ENCODE peak calls at places on chromosomes 12 and 14, in eight cellular contexts. One of them, this sample, is unnamed.

GRCh38 chr14:28661171-28661772 is 105.3 kb upstream of the FOXG1 start:
- DNase-seq in choroid plexus epithelial cell: peak; percentile 94
- DNase-seq in GM10248: no peak
- DNase-seq in endothelial cell: no peak
- DNase-seq in neural crest cell: no peak
- DNase-seq in nephron progenitor cell: no peak
- DNase-seq in heart right ventricle: no peak
- DNase-seq in fibroblast of the aortic adventitia: peak; percentile 80
- DNase-seq in this sample: no peak

GRCh38 chr12:98744692-98745091 is 99.6 kb downstream of the APAF1 start:
- DNase-seq in choroid plexus epithelial cell: peak; percentile 60
- DNase-seq in GM10248: no peak
- DNase-seq in endothelial cell: no peak
- DNase-seq in neural crest cell: no peak
- DNase-seq in nephron progenitor cell: no peak
- DNase-seq in heart right ventricle: no peak
- DNase-seq in fibroblast of the aortic adventitia: no peak
- DNase-seq in this sample: no peak

GRCh38 chr12:63064080-63064479 is 86.9 kb downstream of the AVPR1A start:
- DNase-seq in choroid plexus epithelial cell: peak; percentile 76
- DNase-seq in GM10248: no peak
- DNase-seq in endothelial cell: no peak
- DNase-seq in neural crest cell: no peak
- DNase-seq in nephron progenitor cell: no peak
- DNase-seq in heart right ventricle: no peak
- DNase-seq in fibroblast of the aortic adventitia: peak; percentile 38
- DNase-seq in this sample: no peak

GRCh38 chr12:30531731-30532678 is 163.7 kb downstream of the IPO8 start:
- DNase-seq in choroid plexus epithelial cell: no peak
- DNase-seq in GM10248: no peak
- DNase-seq in endothelial cell: no peak
- DNase-seq in neural crest cell: no peak
- DNase-seq in nephron progenitor cell: no peak
- DNase-seq in heart right ventricle: no peak
- DNase-seq in fibroblast of the aortic adventitia: no peak
- DNase-seq in this sample: no peak

GRCh38 chr12:56636118-56636674 is 6.1 kb upstream of the BAZ2A start:
- DNase-seq in choroid plexus epithelial cell: peak; percentile 92
- DNase-seq in GM10248: peak; percentile 83
- DNase-seq in endothelial cell: peak; percentile 61
- DNase-seq in neural crest cell: peak; percentile 50
- DNase-seq in nephron progenitor cell: peak; percentile 76
- DNase-seq in heart right ventricle: peak; percentile 95
- DNase-seq in fibroblast of the aortic adventitia: peak; percentile 84
- DNase-seq in this sample: peak; percentile 87

GRCh38 chr14:35268946-35269345 is 23.2 kb upstream of the PSMA6 start:
- DNase-seq in choroid plexus epithelial cell: no peak
- DNase-seq in GM10248: no peak
- DNase-seq in endothelial cell: no peak
- DNase-seq in neural crest cell: no peak
- DNase-seq in nephron progenitor cell: no peak
- DNase-seq in heart right ventricle: no peak
- DNase-seq in fibroblast of the aortic adventitia: no peak
- DNase-seq in this sample: no peak

GRCh38 chr12:117151195-117152031 is 38.9 kb downstream of the FBXO21 start:
- DNase-seq in choroid plexus epithelial cell: peak; percentile 74
- DNase-seq in GM10248: no peak
- DNase-seq in endothelial cell: peak; percentile 87
- DNase-seq in neural crest cell: peak; percentile 78
- DNase-seq in nephron progenitor cell: peak; percentile 86
- DNase-seq in heart right ventricle: peak; percentile 88
- DNase-seq in fibroblast of the aortic adventitia: peak; percentile 61
- DNase-seq in this sample: no peak

GRCh38 chr14:52080171-52080800 is 11.4 kb upstream of the NID2 start:
- DNase-seq in choroid plexus epithelial cell: peak; percentile 84
- DNase-seq in GM10248: no peak
- DNase-seq in endothelial cell: no peak
- DNase-seq in neural crest cell: no peak
- DNase-seq in nephron progenitor cell: no peak
- DNase-seq in heart right ventricle: no peak
- DNase-seq in fibroblast of the aortic adventitia: peak; percentile 90
- DNase-seq in this sample: no peak

GRCh38 chr12:3022411-3022810 is 54.8 kb upstream of the TSPAN9 start:
- DNase-seq in choroid plexus epithelial cell: no peak
- DNase-seq in GM10248: no peak
- DNase-seq in endothelial cell: no peak
- DNase-seq in neural crest cell: no peak
- DNase-seq in nephron progenitor cell: no peak
- DNase-seq in heart right ventricle: no peak
- DNase-seq in fibroblast of the aortic adventitia: no peak
- DNase-seq in this sample: no peak

GRCh38 chr12:59268295-59268809 is 327.5 kb upstream of the SLC16A7 start:
- DNase-seq in choroid plexus epithelial cell: no peak
- DNase-seq in GM10248: no peak
- DNase-seq in endothelial cell: no peak
- DNase-seq in neural crest cell: no peak
- DNase-seq in nephron progenitor cell: no peak
- DNase-seq in heart right ventricle: no peak
- DNase-seq in fibroblast of the aortic adventitia: no peak
- DNase-seq in this sample: no peak

GRCh38 chr14:73492661-73493060 is 1.9 kb downstream of the RIOX1 start:
- DNase-seq in choroid plexus epithelial cell: no peak
- DNase-seq in GM10248: no peak
- DNase-seq in endothelial cell: no peak
- DNase-seq in neural crest cell: no peak
- DNase-seq in nephron progenitor cell: no peak
- DNase-seq in heart right ventricle: no peak
- DNase-seq in fibroblast of the aortic adventitia: no peak
- DNase-seq in this sample: no peak

GRCh38 chr14:73489481-73490175 is 1.1 kb upstream of the RIOX1 start:
- DNase-seq in choroid plexus epithelial cell: no peak
- DNase-seq in GM10248: no peak
- DNase-seq in endothelial cell: no peak
- DNase-seq in neural crest cell: no peak
- DNase-seq in nephron progenitor cell: no peak
- DNase-seq in heart right ventricle: no peak
- DNase-seq in fibroblast of the aortic adventitia: no peak
- DNase-seq in this sample: no peak

GRCh38 chr14:73494593-73494992 is 3.9 kb downstream of the RIOX1 start:
- DNase-seq in choroid plexus epithelial cell: no peak
- DNase-seq in GM10248: no peak
- DNase-seq in endothelial cell: no peak
- DNase-seq in neural crest cell: no peak
- DNase-seq in nephron progenitor cell: no peak
- DNase-seq in heart right ventricle: no peak
- DNase-seq in fibroblast of the aortic adventitia: no peak
- DNase-seq in this sample: no peak

GRCh38 chr14:73491977-73492552 is 1.3 kb downstream of the RIOX1 start:
- DNase-seq in choroid plexus epithelial cell: no peak
- DNase-seq in GM10248: no peak
- DNase-seq in endothelial cell: no peak
- DNase-seq in neural crest cell: no peak
- DNase-seq in nephron progenitor cell: no peak
- DNase-seq in heart right ventricle: peak; percentile 13
- DNase-seq in fibroblast of the aortic adventitia: no peak
- DNase-seq in this sample: no peak

GRCh38 chr14:73491256-73491976 is 683 bp downstream of the RIOX1 start:
- DNase-seq in choroid plexus epithelial cell: peak; percentile 75
- DNase-seq in GM10248: peak; percentile 86
- DNase-seq in endothelial cell: peak; percentile 39
- DNase-seq in neural crest cell: no peak
- DNase-seq in nephron progenitor cell: peak; percentile 59
- DNase-seq in heart right ventricle: peak; percentile 23
- DNase-seq in fibroblast of the aortic adventitia: peak; percentile 44
- DNase-seq in this sample: peak; percentile 86
- TF ChIP-seq CTCF in choroid plexus epithelial cell: no peak
- TF ChIP-seq CTCF in GM10248: peak; percentile 6
- TF ChIP-seq CTCF in endothelial cell: no peak
- TF ChIP-seq CTCF in neural crest cell: no peak
- TF ChIP-seq CTCF in nephron progenitor cell: no peak
- TF ChIP-seq CTCF in heart right ventricle: no peak
- TF ChIP-seq CTCF in fibroblast of the aortic adventitia: no peak
- TF ChIP-seq CTCF in this sample: no peak

GRCh38 chr12:48292030-48292429 is 58.7 kb downstream of the ZNF641 start:
- DNase-seq in choroid plexus epithelial cell: no peak
- DNase-seq in GM10248: no peak
- DNase-seq in endothelial cell: no peak
- DNase-seq in neural crest cell: no peak
- DNase-seq in nephron progenitor cell: no peak
- DNase-seq in heart right ventricle: no peak
- DNase-seq in fibroblast of the aortic adventitia: no peak
- DNase-seq in this sample: no peak

GRCh38 chr12:48286665-48287064 is 64.1 kb downstream of the ZNF641 start:
- DNase-seq in choroid plexus epithelial cell: peak; percentile 52
- DNase-seq in GM10248: no peak
- DNase-seq in endothelial cell: peak; percentile 12
- DNase-seq in neural crest cell: peak; percentile 10
- DNase-seq in nephron progenitor cell: no peak
- DNase-seq in heart right ventricle: peak; percentile 6
- DNase-seq in fibroblast of the aortic adventitia: peak; percentile 14
- DNase-seq in this sample: no peak

GRCh38 chr12:48291511-48291910 is 59.2 kb downstream of the ZNF641 start:
- DNase-seq in choroid plexus epithelial cell: no peak
- DNase-seq in GM10248: no peak
- DNase-seq in endothelial cell: no peak
- DNase-seq in neural crest cell: no peak
- DNase-seq in nephron progenitor cell: no peak
- DNase-seq in heart right ventricle: no peak
- DNase-seq in fibroblast of the aortic adventitia: no peak
- DNase-seq in this sample: no peak

GRCh38 chr12:48285751-48286650 is 64.7 kb downstream of the ZNF641 start:
- DNase-seq in choroid plexus epithelial cell: no peak
- DNase-seq in GM10248: no peak
- DNase-seq in endothelial cell: no peak
- DNase-seq in neural crest cell: no peak
- DNase-seq in nephron progenitor cell: no peak
- DNase-seq in heart right ventricle: no peak
- DNase-seq in fibroblast of the aortic adventitia: no peak
- DNase-seq in this sample: no peak

GRCh38 chr12:48288387-48289268 is 62.1 kb downstream of the ZNF641 start:
- DNase-seq in choroid plexus epithelial cell: no peak
- DNase-seq in GM10248: no peak
- DNase-seq in endothelial cell: no peak
- DNase-seq in neural crest cell: no peak
- DNase-seq in nephron progenitor cell: no peak
- DNase-seq in heart right ventricle: no peak
- DNase-seq in fibroblast of the aortic adventitia: no peak
- DNase-seq in this sample: no peak
- TF ChIP-seq CTCF in choroid plexus epithelial cell: no peak
- TF ChIP-seq CTCF in GM10248: no peak
- TF ChIP-seq CTCF in endothelial cell: no peak
- TF ChIP-seq CTCF in neural crest cell: no peak
- TF ChIP-seq CTCF in nephron progenitor cell: no peak
- TF ChIP-seq CTCF in heart right ventricle: no peak
- TF ChIP-seq CTCF in fibroblast of the aortic adventitia: no peak
- TF ChIP-seq CTCF in this sample: no peak

DNA sequence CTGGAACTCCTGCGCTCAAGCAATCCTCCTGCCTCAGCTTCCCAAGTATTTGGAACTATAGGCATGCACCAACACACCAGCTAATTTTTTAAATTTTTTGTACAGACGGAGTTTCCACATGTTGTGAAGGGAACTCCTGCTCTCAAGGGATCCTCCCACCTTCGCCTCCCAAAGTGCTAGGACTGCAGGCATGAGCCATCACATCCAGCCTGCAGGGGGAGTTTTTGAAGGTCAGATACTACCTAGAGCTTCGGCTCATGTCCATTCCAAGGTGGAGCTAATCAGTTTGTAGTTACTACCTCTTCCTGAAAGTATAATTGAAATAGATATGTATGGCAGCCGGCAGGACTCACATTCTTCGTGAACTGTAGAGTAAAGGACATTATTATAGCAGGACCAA is 3.7 kb upstream of the TAS2R19 start:
- DNase-seq in choroid plexus epithelial cell: no peak
- DNase-seq in GM10248: no peak
- DNase-seq in endothelial cell: peak; percentile 26
- DNase-seq in neural crest cell: no peak
- DNase-seq in nephron progenitor cell: no peak
- DNase-seq in heart right ventricle: no peak
- DNase-seq in fibroblast of the aortic adventitia: no peak
- DNase-seq in this sample: no peak
- TF ChIP-seq CTCF in choroid plexus epithelial cell: peak; percentile 39
- TF ChIP-seq CTCF in GM10248: no peak
- TF ChIP-seq CTCF in endothelial cell: no peak
- TF ChIP-seq CTCF in neural crest cell: no peak
- TF ChIP-seq CTCF in nephron progenitor cell: no peak
- TF ChIP-seq CTCF in heart right ventricle: no peak
- TF ChIP-seq CTCF in fibroblast of the aortic adventitia: no peak
- TF ChIP-seq CTCF in this sample: no peak

DNA sequence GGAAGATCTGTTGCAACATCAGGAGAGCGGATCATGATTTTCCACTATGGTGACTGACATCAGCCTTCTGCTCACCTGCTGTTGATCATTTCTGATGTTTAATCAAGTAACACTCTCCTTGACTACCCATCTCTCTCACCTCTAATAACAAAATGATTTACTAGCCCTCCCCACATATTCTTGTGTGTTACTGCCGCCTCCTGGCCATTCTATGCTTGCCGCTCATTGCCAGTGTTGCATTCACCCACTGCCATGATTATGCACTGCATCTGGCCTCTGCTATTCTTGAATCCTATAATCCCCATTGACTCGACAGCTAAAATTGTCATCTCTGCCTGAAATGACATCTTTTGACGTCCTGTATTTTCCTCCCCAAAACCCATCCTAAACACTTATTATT is 113.8 kb downstream of the RERGL start:
- DNase-seq in choroid plexus epithelial cell: peak; percentile 33
- DNase-seq in GM10248: no peak
- DNase-seq in endothelial cell: peak; percentile 41
- DNase-seq in neural crest cell: no peak
- DNase-seq in nephron progenitor cell: peak; percentile 6
- DNase-seq in heart right ventricle: no peak
- DNase-seq in fibroblast of the aortic adventitia: no peak
- DNase-seq in this sample: no peak
- TF ChIP-seq CTCF in choroid plexus epithelial cell: peak; percentile 66
- TF ChIP-seq CTCF in GM10248: no peak
- TF ChIP-seq CTCF in endothelial cell: peak; percentile 32
- TF ChIP-seq CTCF in neural crest cell: peak; percentile 55
- TF ChIP-seq CTCF in nephron progenitor cell: no peak
- TF ChIP-seq CTCF in heart right ventricle: no peak
- TF ChIP-seq CTCF in fibroblast of the aortic adventitia: peak; percentile 27
- TF ChIP-seq CTCF in this sample: no peak

GRCh38 chr14:54572316-54572715 is 5.4 kb downstream of the SAMD4A start:
- DNase-seq in choroid plexus epithelial cell: peak; percentile 63
- DNase-seq in GM10248: no peak
- DNase-seq in endothelial cell: peak; percentile 45
- DNase-seq in neural crest cell: no peak
- DNase-seq in nephron progenitor cell: no peak
- DNase-seq in heart right ventricle: no peak
- DNase-seq in fibroblast of the aortic adventitia: peak; percentile 28
- DNase-seq in this sample: peak; percentile 22
- TF ChIP-seq CTCF in choroid plexus epithelial cell: peak; percentile 66
- TF ChIP-seq CTCF in GM10248: peak; percentile 40
- TF ChIP-seq CTCF in endothelial cell: peak; percentile 78
- TF ChIP-seq CTCF in neural crest cell: peak; percentile 71
- TF ChIP-seq CTCF in nephron progenitor cell: peak; percentile 43
- TF ChIP-seq CTCF in heart right ventricle: peak; percentile 47
- TF ChIP-seq CTCF in fibroblast of the aortic adventitia: peak; percentile 46
- TF ChIP-seq CTCF in this sample: no peak

This sample was measured in GM20000.